ENCODE peak calls at places on chromosome 19, in five cellular contexts. One of them, this sample, is unnamed.

GRCh38 chr19:13899393-13899792 is 6.5 kb downstream of the BRME1 start:
- DNase-seq in H1: no peak
- DNase-seq in K562: no peak
- DNase-seq in A549: no peak
- DNase-seq in HepG2: peak; percentile 75
- DNase-seq in this sample: no peak

GRCh38 chr19:1830568-1830967 is 17.7 kb downstream of the REXO1 start:
- DNase-seq in H1: no peak
- DNase-seq in K562: no peak
- DNase-seq in A549: no peak
- DNase-seq in HepG2: no peak
- DNase-seq in this sample: no peak

GRCh38 chr19:56087647-56088346 is 33.3 kb downstream of the ZNF787 start:
- DNase-seq in H1: no peak
- DNase-seq in K562: no peak
- DNase-seq in A549: no peak
- DNase-seq in HepG2: no peak
- DNase-seq in this sample: no peak

GRCh38 chr19:39264306-39265290 is 3.6 kb upstream of the IFNL2 start:
- DNase-seq in H1: peak; percentile 77
- DNase-seq in K562: no peak
- DNase-seq in A549: no peak
- DNase-seq in HepG2: no peak
- DNase-seq in this sample: peak; percentile 59

GRCh38 chr19:741506-742131 is 9.3 kb upstream of the MISP start:
- DNase-seq in H1: no peak
- DNase-seq in K562: peak; percentile 73
- DNase-seq in A549: peak; percentile 56
- DNase-seq in HepG2: peak; percentile 61
- DNase-seq in this sample: peak; percentile 68

GRCh38 chr19:36060430-36060829 is 5.7 kb downstream of the WDR62 start:
- DNase-seq in H1: peak; percentile 51
- DNase-seq in K562: peak; percentile 42
- DNase-seq in A549: peak; percentile 90
- DNase-seq in HepG2: no peak
- DNase-seq in this sample: peak; percentile 54

GRCh38 chr19:5459360-5459759 is 4.1 kb downstream of the ZNRF4 start:
- DNase-seq in H1: no peak
- DNase-seq in K562: no peak
- DNase-seq in A549: no peak
- DNase-seq in HepG2: no peak
- DNase-seq in this sample: no peak

GRCh38 chr19:778910-779653 is 18.2 kb upstream of the PTBP1 start:
- DNase-seq in H1: no peak
- DNase-seq in K562: no peak
- DNase-seq in A549: peak; percentile 52
- DNase-seq in HepG2: peak; percentile 81
- DNase-seq in this sample: no peak

GRCh38 chr19:4455742-4456565 is 1.6 kb downstream of the UBXN6 start:
- DNase-seq in H1: no peak
- DNase-seq in K562: no peak
- DNase-seq in A549: no peak
- DNase-seq in HepG2: peak; percentile 25
- DNase-seq in this sample: no peak

GRCh38 chr19:13475044-13475443 is 31.2 kb downstream of the CACNA1A start:
- DNase-seq in H1: no peak
- DNase-seq in K562: no peak
- DNase-seq in A549: no peak
- DNase-seq in HepG2: no peak
- DNase-seq in this sample: no peak

GRCh38 chr19:29805026-29805925 is 6.5 kb upstream of the CCNE1 start:
- DNase-seq in H1: no peak
- DNase-seq in K562: no peak
- DNase-seq in A549: no peak
- DNase-seq in HepG2: peak; percentile 77
- DNase-seq in this sample: no peak

GRCh38 chr19:5615756-5616327 is 6.7 kb downstream of the SAFB2 start:
- DNase-seq in H1: no peak
- DNase-seq in K562: no peak
- DNase-seq in A549: no peak
- DNase-seq in HepG2: no peak
- DNase-seq in this sample: no peak

GRCh38 chr19:46739290-46739771 is 6.5 kb upstream of the FKRP start:
- DNase-seq in H1: no peak
- DNase-seq in K562: no peak
- DNase-seq in A549: no peak
- DNase-seq in HepG2: no peak
- DNase-seq in this sample: no peak

GRCh38 chr19:5949792-5950305 is 28.1 kb downstream of the RANBP3 start:
- DNase-seq in H1: no peak
- DNase-seq in K562: no peak
- DNase-seq in A549: no peak
- DNase-seq in HepG2: no peak
- DNase-seq in this sample: no peak

GRCh38 chr19:2798733-2799132 is 13.4 kb downstream of the THOP1 start:
- DNase-seq in H1: no peak
- DNase-seq in K562: no peak
- DNase-seq in A549: no peak
- DNase-seq in HepG2: no peak
- DNase-seq in this sample: no peak

GRCh38 chr19:23095406-23095805 is 21.4 kb upstream of the ZNF730 start:
- DNase-seq in H1: no peak
- DNase-seq in K562: no peak
- DNase-seq in A549: no peak
- DNase-seq in HepG2: no peak
- DNase-seq in this sample: no peak

GRCh38 chr19:2589441-2589840 is 113.1 kb downstream of the GNG7 start:
- DNase-seq in H1: no peak
- DNase-seq in K562: no peak
- DNase-seq in A549: no peak
- DNase-seq in HepG2: no peak
- DNase-seq in this sample: no peak

GRCh38 chr19:16942583-16942982 is 53.8 kb downstream of the F2RL3 start:
- DNase-seq in H1: no peak
- DNase-seq in K562: peak; percentile 11
- DNase-seq in A549: no peak
- DNase-seq in HepG2: no peak
- DNase-seq in this sample: no peak

GRCh38 chr19:10695401-10696398 is 5.5 kb upstream of the QTRT1 start:
- DNase-seq in H1: peak; percentile 96
- DNase-seq in K562: peak; percentile 97
- DNase-seq in A549: peak; percentile 78
- DNase-seq in HepG2: peak; percentile 84
- DNase-seq in this sample: peak; percentile 99

GRCh38 chr19:55549500-55550320 is 4.4 kb upstream of the SBK3 start:
- DNase-seq in H1: peak; percentile 80
- DNase-seq in K562: no peak
- DNase-seq in A549: peak; percentile 88
- DNase-seq in HepG2: peak; percentile 64
- DNase-seq in this sample: peak; percentile 70

GRCh38 chr19:32465176-32465575 is 59.6 kb downstream of the DPY19L3 start:
- DNase-seq in H1: no peak
- DNase-seq in K562: no peak
- DNase-seq in A549: no peak
- DNase-seq in HepG2: no peak
- DNase-seq in this sample: no peak

GRCh38 chr19:39254539-39255345 is 6.1 kb upstream of the IFNL4 start:
- DNase-seq in H1: no peak
- DNase-seq in K562: peak; percentile 94
- DNase-seq in A549: no peak
- DNase-seq in HepG2: no peak
- DNase-seq in this sample: no peak

GRCh38 chr19:36331353-36332228 is 47.4 kb downstream of the ZFP14 start:
- DNase-seq in H1: peak; percentile 94
- DNase-seq in K562: peak; percentile 33
- DNase-seq in A549: peak; percentile 38
- DNase-seq in HepG2: no peak
- DNase-seq in this sample: peak; percentile 96

GRCh38 chr19:54470991-54471782 is 1.9 kb downstream of the CDC42EP5 start:
- DNase-seq in H1: peak; percentile 60
- DNase-seq in K562: no peak
- DNase-seq in A549: no peak
- DNase-seq in HepG2: no peak
- DNase-seq in this sample: peak; percentile 55

GRCh38 chr19:2164020-2164988 is 571 bp downstream of the DOT1L start:
- DNase-seq in H1: peak; percentile 68
- DNase-seq in K562: no peak
- DNase-seq in A549: no peak
- DNase-seq in HepG2: no peak
- DNase-seq in this sample: no peak

GRCh38 chr19:32798201-32798600 is 71.4 kb downstream of the SLC7A9 start:
- DNase-seq in H1: no peak
- DNase-seq in K562: no peak
- DNase-seq in A549: no peak
- DNase-seq in HepG2: no peak
- DNase-seq in this sample: no peak

GRCh38 chr19:35026418-35026817 is 3.9 kb upstream of the SCN1B start:
- DNase-seq in H1: no peak
- DNase-seq in K562: no peak
- DNase-seq in A549: no peak
- DNase-seq in HepG2: no peak
- DNase-seq in this sample: no peak

GRCh38 chr19:35023428-35023827 is 6.8 kb upstream of the SCN1B start:
- DNase-seq in H1: no peak
- DNase-seq in K562: no peak
- DNase-seq in A549: no peak
- DNase-seq in HepG2: no peak
- DNase-seq in this sample: no peak

GRCh38 chr19:35022460-35022859 is 7.8 kb upstream of the SCN1B start:
- DNase-seq in H1: no peak
- DNase-seq in K562: no peak
- DNase-seq in A549: no peak
- DNase-seq in HepG2: no peak
- DNase-seq in this sample: no peak

GRCh38 chr19:35025969-35026368 is 4.3 kb upstream of the SCN1B start:
- DNase-seq in H1: no peak
- DNase-seq in K562: no peak
- DNase-seq in A549: no peak
- DNase-seq in HepG2: no peak
- DNase-seq in this sample: no peak

DNA sequence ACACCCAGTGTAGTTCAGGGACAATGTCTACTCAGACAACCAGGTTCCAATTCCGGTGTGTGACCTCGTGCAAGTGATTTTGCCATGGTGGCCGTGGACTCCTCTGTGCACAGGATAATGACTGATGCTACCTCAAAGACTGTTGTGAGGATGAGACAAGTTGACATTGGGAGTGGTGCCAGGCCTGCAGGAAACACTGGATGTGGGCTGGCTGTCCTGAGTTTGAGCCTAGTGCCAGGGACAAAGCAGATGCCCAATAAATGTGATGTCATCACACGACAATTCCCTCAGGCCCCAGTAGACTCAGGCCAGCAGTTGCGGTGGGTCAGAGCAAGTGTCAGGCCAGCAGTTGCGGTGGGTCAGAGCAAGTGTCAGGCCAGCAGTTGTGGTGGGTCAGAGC is 6.2 kb upstream of the SCN1B start:
- DNase-seq in H1: no peak
- DNase-seq in K562: no peak
- DNase-seq in A549: no peak
- DNase-seq in HepG2: no peak
- DNase-seq in this sample: no peak
- TF ChIP-seq JUN in H1: no peak
- TF ChIP-seq JUN in K562: no peak
- TF ChIP-seq JUN in A549: peak; percentile 14
- TF ChIP-seq JUN in HepG2: no peak
- TF ChIP-seq JUN in this sample: no peak

DNA sequence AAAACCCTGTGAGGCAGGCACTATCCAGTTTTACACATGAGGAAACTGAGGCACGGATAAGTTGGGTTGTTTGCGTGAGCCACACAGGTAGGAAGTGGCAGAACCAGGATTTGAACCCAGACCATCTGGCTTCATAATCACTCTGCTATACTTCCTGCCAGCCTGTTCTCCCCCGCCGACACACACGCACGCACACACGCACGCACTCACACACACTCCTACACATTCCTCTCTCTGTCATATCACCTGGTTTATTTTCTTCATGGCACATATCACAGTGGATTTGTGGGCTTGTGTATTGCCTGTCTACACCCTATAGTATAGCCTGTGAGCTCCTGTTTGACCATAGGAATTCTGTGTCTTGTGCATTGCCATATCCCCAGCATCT is 140.0 kb downstream of the SIPA1L3 start:
- DNase-seq in H1: no peak
- DNase-seq in K562: no peak
- DNase-seq in A549: no peak
- DNase-seq in HepG2: no peak
- DNase-seq in this sample: no peak
- TF ChIP-seq JUN in H1: no peak
- TF ChIP-seq JUN in K562: no peak
- TF ChIP-seq JUN in A549: no peak
- TF ChIP-seq JUN in HepG2: no peak
- TF ChIP-seq JUN in this sample: no peak

DNA sequence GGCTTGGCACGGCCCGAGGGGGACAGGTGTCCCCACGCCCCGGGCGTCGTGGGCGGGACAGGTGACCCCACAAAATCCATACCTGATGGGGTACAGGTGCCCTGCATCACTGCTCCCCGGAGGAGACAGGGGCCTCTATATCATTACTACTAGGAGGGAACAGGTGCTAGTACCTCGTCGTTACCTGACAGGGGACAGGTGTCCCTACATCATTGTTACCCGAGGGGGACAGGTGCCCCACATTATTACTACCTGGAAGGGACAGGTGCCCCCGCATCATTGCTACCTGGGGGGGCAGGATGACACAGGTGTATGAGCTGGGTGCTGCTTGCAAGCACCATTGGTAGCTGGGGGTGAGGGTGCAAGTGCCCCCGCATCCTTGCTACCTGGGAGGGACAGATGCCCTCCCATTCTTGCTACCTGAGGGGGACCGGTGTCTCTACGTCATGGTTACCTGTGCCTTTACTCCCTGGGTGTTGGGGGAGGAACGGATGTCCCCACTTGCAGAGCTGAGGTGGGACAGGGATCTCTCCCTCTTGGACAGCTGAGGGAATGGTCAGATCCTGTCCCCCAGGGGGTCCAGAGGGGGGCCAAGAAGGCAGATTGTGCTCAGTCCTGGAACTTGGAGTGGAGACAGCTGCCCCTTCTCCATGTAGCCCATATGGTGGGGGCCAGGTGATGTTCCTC is 618 bp downstream of the CRTC1 start:
- DNase-seq in H1: no peak
- DNase-seq in K562: no peak
- DNase-seq in A549: no peak
- DNase-seq in HepG2: no peak
- DNase-seq in this sample: no peak
- TF ChIP-seq JUN in H1: no peak
- TF ChIP-seq JUN in K562: no peak
- TF ChIP-seq JUN in A549: no peak
- TF ChIP-seq JUN in HepG2: no peak
- TF ChIP-seq JUN in this sample: no peak

DNA sequence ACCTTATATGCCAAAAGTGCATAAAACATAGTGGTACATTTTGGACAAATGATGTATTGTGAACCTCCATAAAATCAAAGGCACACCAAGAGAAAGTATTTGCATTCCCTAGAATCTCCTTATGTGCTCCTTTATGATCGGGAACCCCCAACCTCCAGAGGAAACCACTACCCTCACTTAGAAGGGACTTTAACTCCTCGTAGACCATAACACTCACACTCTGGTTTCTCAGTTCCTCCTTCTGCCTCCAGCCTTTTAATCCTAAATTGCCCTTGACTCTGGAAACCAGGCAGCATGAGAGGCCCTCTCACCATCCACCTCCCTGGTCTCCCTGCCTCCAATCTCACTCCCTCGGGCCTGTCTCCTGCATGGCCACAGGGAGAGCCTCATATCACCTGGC is 9.8 kb upstream of the KCNN4 start:
- DNase-seq in H1: no peak
- DNase-seq in K562: no peak
- DNase-seq in A549: no peak
- DNase-seq in HepG2: no peak
- DNase-seq in this sample: no peak
- TF ChIP-seq JUN in H1: no peak
- TF ChIP-seq JUN in K562: no peak
- TF ChIP-seq JUN in A549: no peak
- TF ChIP-seq JUN in HepG2: no peak
- TF ChIP-seq JUN in this sample: no peak